ENCODE peak calls at places on chromosomes 7 and 10, in six cellular contexts. U is progenitor cell of endocrine pancreas, N is tibial nerve, Q is heart right ventricle, G is fibroblast of lung, Z is bronchial epithelial cell. T is an unnamed sample.

GRCh38 chr10:78907458-78908211 is 161.1 kb upstream of the ZMIZ1 start:
- DNase-seq in U (no peak), N (no peak), Q (no peak), G (no peak), Z (no peak), T (no peak)

GRCh38 chr7:70154521-70155180 is 556.4 kb downstream of the AUTS2 start:
- DNase-seq in U (no peak), N (no peak), Q (no peak), G (no peak), Z (no peak), T (peak)

GRCh38 chr10:62760401-62760800 is 44.1 kb upstream of the ADO start:
- DNase-seq in U (no peak), N (no peak), Q (peak), G (no peak), Z (no peak), T (no peak)

GRCh38 chr7:55365103-55365679 is at the start of gene LANCL2:
- DNase-seq in U (no peak), N (no peak), Q (no peak), G (peak), Z (peak), T (no peak)

GRCh38 chr10:10256860-10257259 is 760.8 kb upstream of the CELF2 start:
- DNase-seq in U (no peak), N (no peak), Q (no peak), G (no peak), Z (no peak), T (no peak)

GRCh38 chr10:33653584-33654367 is 319.3 kb upstream of the NRP1 start:
- DNase-seq in U (no peak), N (no peak), Q (no peak), G (peak), Z (peak), T (peak)

GRCh38 chr10:30000802-30001571 is 58.4 kb downstream of the JCAD start:
- DNase-seq in U (no peak), N (no peak), Q (peak), G (peak), Z (peak), T (peak)

GRCh38 chr10:93438796-93439253 is 43.3 kb downstream of the MYOF start:
- DNase-seq in U (peak), N (no peak), Q (peak), G (peak), Z (peak), T (peak)

GRCh38 chr10:76329891-76330575 is 898.6 kb downstream of the LRMDA start:
- DNase-seq in U (no peak), N (no peak), Q (no peak), G (peak), Z (peak), T (peak)

GRCh38 chr7:127348247-127348631 is 44.3 kb downstream of the ZNF800 start:
- DNase-seq in U (no peak), N (no peak), Q (no peak), G (no peak), Z (peak), T (no peak)

GRCh38 chr7:23062452-23062851 is 43.1 kb upstream of the KLHL7 start:
- DNase-seq in U (no peak), N (no peak), Q (no peak), G (peak), Z (peak), T (peak)

GRCh38 chr7:144000020-144000419 is at the start of gene OR6B1:
- DNase-seq in U (no peak), N (no peak), Q (no peak), G (no peak), Z (no peak), T (no peak)

GRCh38 chr10:12717981-12718707 is 283.4 kb downstream of the CCDC3 start:
- DNase-seq in U (no peak), N (no peak), Q (no peak), G (peak), Z (peak), T (peak)

GRCh38 chr7:50475340-50475739 is 25.2 kb upstream of the FIGNL1 start:
- DNase-seq in U (no peak), N (no peak), Q (no peak), G (no peak), Z (no peak), T (no peak)

GRCh38 chr7:148553979-148554378 is 36.6 kb upstream of the C7orf33 start:
- DNase-seq in U (no peak), N (no peak), Q (no peak), G (no peak), Z (no peak), T (no peak)

GRCh38 chr10:90326498-90327267 is 531.2 kb downstream of the HTR7 start:
- DNase-seq in U (no peak), N (no peak), Q (no peak), G (peak), Z (peak), T (peak)

GRCh38 chr7:37097983-37098382 is 350.7 kb downstream of the ELMO1 start:
- DNase-seq in U (no peak), N (no peak), Q (no peak), G (no peak), Z (peak), T (peak)

GRCh38 chr10:78751716-78752115 is 317.1 kb upstream of the ZMIZ1 start:
- DNase-seq in U (no peak), N (no peak), Q (no peak), G (no peak), Z (no peak), T (no peak)

GRCh38 chr7:78345979-78346378 is 547.4 kb downstream of the PHTF2 start:
- DNase-seq in U (no peak), N (no peak), Q (no peak), G (no peak), Z (no peak), T (no peak)

GRCh38 chr7:91929463-91929862 is 11.2 kb upstream of the AKAP9 start:
- DNase-seq in U (no peak), N (no peak), Q (no peak), G (no peak), Z (peak), T (peak)

GRCh38 chr10:131224106-131224505 is 87.4 kb downstream of the TCERG1L start:
- DNase-seq in U (no peak), N (no peak), Q (no peak), G (no peak), Z (no peak), T (no peak)

GRCh38 chr7:40799-41750 is 151.3 kb upstream of the FAM20C start:
- DNase-seq in U (no peak), N (no peak), Q (peak), G (no peak), Z (no peak), T (no peak)

GRCh38 chr10:123636598-123637325 is 29.4 kb upstream of the GPR26 start:
- DNase-seq in U (no peak), N (no peak), Q (no peak), G (no peak), Z (peak), T (peak)

GRCh38 chr7:35725280-35725680 is 30.3 kb upstream of the HERPUD2 start:
- DNase-seq in U (no peak), N (no peak), Q (no peak), G (no peak), Z (no peak), T (no peak)

GRCh38 chr10:34861293-34862004 is 46.4 kb upstream of the PARD3 start:
- DNase-seq in U (no peak), N (peak), Q (no peak), G (peak), Z (peak), T (peak)

GRCh38 chr10:86401588-86402282 is 35.1 kb upstream of the GRID1 start:
- DNase-seq in U (no peak), N (no peak), Q (no peak), G (no peak), Z (no peak), T (peak)

GRCh38 chr7:157320607-157320979 is 16.2 kb upstream of the DNAJB6 start:
- DNase-seq in U (no peak), N (peak), Q (no peak), G (peak), Z (no peak), T (no peak)

GRCh38 chr7:1843921-1844335 is 173.9 kb downstream of the ELFN1 start:
- DNase-seq in U (no peak), N (peak), Q (no peak), G (no peak), Z (no peak), T (no peak)

GRCh38 chr7:83502636-83503035 is 146.3 kb downstream of the SEMA3E start:
- DNase-seq in U (no peak), N (no peak), Q (no peak), G (no peak), Z (peak), T (peak)

GRCh38 chr10:15035385-15036301 is 8.1 kb upstream of the OLAH start:
- DNase-seq in U (no peak), N (no peak), Q (peak), G (peak), Z (no peak), T (no peak)

GRCh38 chr10:62763155-62763554 is 41.4 kb upstream of the ADO start:
- DNase-seq in U (no peak), N (no peak), Q (peak), G (peak), Z (no peak), T (no peak)

GRCh38 chr10:128092454-128092853 is 33.8 kb downstream of the MKI67 start:
- DNase-seq in U (no peak), N (no peak), Q (no peak), G (peak), Z (no peak), T (no peak)

GRCh38 chr7:82156168-82156567 is 287.4 kb downstream of the CACNA2D1 start:
- DNase-seq in U (no peak), N (no peak), Q (no peak), G (no peak), Z (no peak), T (no peak)

GRCh38 chr7:17564678-17565209 is 266.3 kb downstream of the AHR start:
- DNase-seq in U (no peak), N (no peak), Q (no peak), G (peak), Z (peak), T (peak)

GRCh38 chr10:31678139-31678536 is 250.5 kb downstream of the ARHGAP12 start:
- DNase-seq in U (no peak), N (no peak), Q (no peak), G (no peak), Z (no peak), T (no peak)

GRCh38 chr10:117537436-117537903 is 5.1 kb upstream of the EMX2 start:
- DNase-seq in U (peak), N (no peak), Q (no peak), G (no peak), Z (no peak), T (peak)
- TF ChIP-seq CTCF in U (peak), N (peak), Q (peak), G (peak), Z (peak), T (peak)

GRCh38 chr7:135211179-135211945 is at the start of gene WDR91:
- DNase-seq in U (peak), N (peak), Q (peak), G (peak), Z (peak), T (peak)
- TF ChIP-seq CTCF in U (no peak), N (peak), Q (no peak), G (no peak), Z (no peak), T (no peak)

GRCh38 chr10:91856637-91857036 is 52.6 kb downstream of the FGFBP3 start:
- DNase-seq in U (no peak), N (no peak), Q (no peak), G (no peak), Z (peak), T (peak)
- TF ChIP-seq CTCF in U (peak), N (no peak), Q (peak), G (peak), Z (peak), T (peak)

GRCh38 chr10:120480848-120481247 is 23.8 kb downstream of the PLPP4 start:
- DNase-seq in U (no peak), N (no peak), Q (no peak), G (no peak), Z (no peak), T (no peak)

GRCh38 chr10:120477723-120478270 is 20.8 kb downstream of the PLPP4 start:
- DNase-seq in U (no peak), N (no peak), Q (no peak), G (peak), Z (no peak), T (no peak)

GRCh38 chr10:120478401-120478800 is 21.4 kb downstream of the PLPP4 start:
- DNase-seq in U (no peak), N (no peak), Q (no peak), G (peak), Z (no peak), T (no peak)

GRCh38 chr10:120479506-120479905 is 22.5 kb downstream of the PLPP4 start:
- DNase-seq in U (no peak), N (no peak), Q (no peak), G (no peak), Z (no peak), T (no peak)

DNA sequence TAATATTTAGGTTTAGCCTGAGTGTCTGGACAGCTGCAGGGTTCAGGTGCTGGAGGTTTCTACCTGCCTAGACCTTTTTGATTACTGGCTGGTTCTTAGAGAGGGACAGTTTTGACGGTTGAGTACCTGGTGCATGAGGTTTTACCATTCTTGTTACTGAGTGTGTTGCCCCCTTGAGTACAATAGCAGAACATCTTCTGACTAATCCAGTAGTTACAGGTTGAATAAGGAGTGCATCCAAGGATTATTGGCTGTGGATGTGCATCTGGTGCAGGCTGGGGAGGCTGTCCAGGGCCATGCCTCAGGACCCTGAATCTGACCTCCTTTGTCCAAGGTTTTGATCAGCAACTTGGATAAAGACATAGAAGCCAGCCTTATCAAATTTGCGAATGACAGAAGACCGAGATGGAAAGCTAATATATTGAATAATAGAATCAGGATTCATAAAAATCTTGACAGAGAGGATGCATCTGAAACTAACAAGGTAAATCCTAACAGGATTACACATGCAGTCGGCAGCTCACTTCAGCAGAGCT is 23.1 kb downstream of the PLPP4 start:
- DNase-seq in U (no peak), N (no peak), Q (no peak), G (peak), Z (peak), T (no peak)
- TF ChIP-seq CTCF in U (no peak), N (no peak), Q (no peak), G (no peak), Z (no peak), T (no peak)

DNA sequence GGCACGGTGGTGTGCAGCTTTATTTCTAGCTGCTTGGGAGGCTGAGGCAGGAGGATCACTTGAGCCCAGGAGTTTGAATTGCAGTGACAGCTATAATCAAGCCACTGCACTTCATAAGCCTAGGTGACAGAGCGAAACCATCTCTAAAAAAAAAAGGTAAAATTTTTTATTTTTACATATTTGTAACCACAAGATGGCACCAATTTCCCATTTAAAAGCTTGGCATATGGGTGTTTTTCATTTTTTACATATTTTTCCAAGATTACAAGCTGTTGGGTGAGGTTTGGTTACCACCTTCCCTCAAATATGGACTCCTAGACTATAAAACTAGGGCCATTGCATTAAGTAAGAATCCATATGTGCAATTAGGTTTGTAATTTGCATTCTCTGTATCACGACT is 129.2 kb upstream of the ACBD5 start:
- DNase-seq in U (no peak), N (no peak), Q (no peak), G (no peak), Z (peak), T (peak)
- TF ChIP-seq CTCF in U (peak), N (no peak), Q (no peak), G (no peak), Z (no peak), T (peak)

T was measured in epithelial cell of esophagus.